ENCODE peak calls at places on chromosomes 6 and 20, in six cellular contexts. R is progenitor cell of endocrine pancreas; Q is choroid plexus epithelial cell; B is skeletal muscle cell; O is activated naive CD4-positive, alpha-beta T cell treated with Interleukin-2 at 50 U/mL for 16 hours; C is midbrain. A is an unnamed sample.
A peak's percentile ranks its signal among the peaks of the same experiment; 100 is the strongest.

GRCh38 chr6:52416629-52417151 is 3.5 kb upstream of the EFHC1 start:
- DNase-seq in C (peak; percentile 51), R (no peak), B (no peak), O (no peak), Q (peak; percentile 72), A (peak; percentile 73)

GRCh38 chr20:43680976-43681375 is 14.1 kb downstream of the MYBL2 start:
- DNase-seq in R (no peak), B (no peak), O (no peak), C (no peak), Q (no peak), A (no peak)

GRCh38 chr6:74434165-74434564 is 738.2 kb downstream of the CD109 start:
- DNase-seq in Q (no peak), C (no peak), B (no peak), R (no peak), O (no peak), A (no peak)

GRCh38 chr6:47111685-47112084 is 69.6 kb upstream of the ADGRF1 start:
- DNase-seq in O (no peak), C (no peak), B (no peak), Q (peak; percentile 97), R (no peak), A (peak; percentile 42)

GRCh38 chr6:90483116-90483839 is 103.6 kb downstream of the MAP3K7 start:
- DNase-seq in Q (no peak), O (no peak), B (no peak), R (no peak), C (no peak), A (peak; percentile 50)

GRCh38 chr6:32692019-32692418 is 25.6 kb upstream of the HLA-DQB1 start:
- DNase-seq in C (no peak), B (no peak), Q (no peak), O (peak; percentile 50), R (no peak), A (no peak)

GRCh38 chr6:4805553-4806307 is 29.5 kb downstream of the CDYL start:
- DNase-seq in C (peak; percentile 32), Q (peak; percentile 57), R (peak; percentile 17), O (peak; percentile 11), B (peak; percentile 24), A (peak; percentile 52)

GRCh38 chr6:108568101-108568500 is 7.4 kb downstream of the FOXO3 start:
- DNase-seq in R (no peak), C (no peak), Q (no peak), O (no peak), B (no peak), A (no peak)

GRCh38 chr6:33297406-33297955 is 1.3 kb downstream of the RGL2 start:
- DNase-seq in B (no peak), R (no peak), O (no peak), C (no peak), Q (no peak), A (no peak)

GRCh38 chr6:2110504-2110903 is 134.9 kb downstream of the GMDS start:
- DNase-seq in Q (peak; percentile 77), O (peak; percentile 9), C (no peak), B (no peak), R (no peak), A (peak; percentile 26)

GRCh38 chr6:84641076-84641475 is 123.3 kb downstream of the TBX18 start:
- DNase-seq in B (no peak), Q (no peak), O (no peak), C (no peak), R (no peak), A (peak; percentile 62)

GRCh38 chr20:23125625-23126191 is 39.6 kb upstream of the CD93 start:
- DNase-seq in Q (peak; percentile 96), O (no peak), B (peak; percentile 95), R (no peak), C (peak; percentile 58), A (peak; percentile 69)

GRCh38 chr20:35007413-35007812 is 51.7 kb downstream of the MYH7B start:
- DNase-seq in R (no peak), O (no peak), Q (no peak), C (no peak), B (no peak), A (no peak)

GRCh38 chr6:27579973-27580372 is 107.1 kb upstream of the ZNF184 start:
- DNase-seq in O (no peak), C (no peak), B (no peak), R (no peak), Q (no peak), A (no peak)

GRCh38 chr20:58640446-58640845 is 10.6 kb upstream of the STX16 start:
- DNase-seq in B (no peak), C (no peak), Q (peak; percentile 84), O (no peak), R (no peak), A (peak; percentile 70)